ENCODE peak calls at places on chromosomes 12 and 14, in seven cellular contexts. L is sigmoid colon, Q is left ventricle myocardium inferior, C is right atrium auricular region, U is body of pancreas, X is DND-41, M is heart left ventricle. J is an unnamed sample.

GRCh38 chr12:106133136-106134087 is 5.3 kb downstream of the NUAK1 start:
- DNase-seq in L (no peak), Q (no peak), C (no peak), U (no peak), X (no peak), M (no peak), J (no peak)

GRCh38 chr12:130137141-130138018 is 24.9 kb upstream of the FZD10 start:
- DNase-seq in L (no peak), Q (no peak), C (no peak), U (no peak), X (no peak), M (no peak), J (no peak)

GRCh38 chr12:110280784-110281548 is at the start of gene ATP2A2:
- DNase-seq in L (peak), Q (peak), C (peak), U (peak), X (peak), M (peak), J (peak)

GRCh38 chr12:113899844-113900471 is 66.2 kb downstream of the RBM19 start:
- DNase-seq in L (no peak), Q (no peak), C (no peak), U (peak), X (no peak), M (no peak), J (no peak)

GRCh38 chr14:31208546-31209424 is 1.2 kb upstream of the HECTD1 start:
- DNase-seq in L (no peak), Q (no peak), C (no peak), U (no peak), X (no peak), M (no peak), J (no peak)

GRCh38 chr14:69316449-69317391 is 56.8 kb downstream of the GALNT16 start:
- DNase-seq in L (peak), Q (peak), C (peak), U (peak), X (no peak), M (peak), J (peak)

GRCh38 chr14:23183479-23183878 is at the start of gene SLC7A8:
- DNase-seq in L (peak), Q (peak), C (peak), U (peak), X (no peak), M (peak), J (no peak)

GRCh38 chr14:99853206-99853605 is 60.0 kb downstream of the EML1 start:
- DNase-seq in L (no peak), Q (peak), C (no peak), U (no peak), X (peak), M (no peak), J (no peak)

GRCh38 chr14:56422703-56423213 is 156.8 kb upstream of the TMEM260 start:
- DNase-seq in L (peak), Q (peak), C (no peak), U (peak), X (peak), M (peak), J (no peak)

GRCh38 chr12:75585309-75585708 is 73.9 kb upstream of the KRR1 start:
- DNase-seq in L (no peak), Q (no peak), C (no peak), U (no peak), X (no peak), M (no peak), J (no peak)

GRCh38 chr14:77924392-77924948 is 124.6 kb downstream of the ADCK1 start:
- DNase-seq in L (no peak), Q (no peak), C (no peak), U (no peak), X (no peak), M (no peak), J (no peak)

GRCh38 chr12:57628280-57629191 is 4.5 kb downstream of the B4GALNT1 start:
- DNase-seq in L (peak), Q (no peak), C (no peak), U (no peak), X (no peak), M (no peak), J (peak)

GRCh38 chr14:75361751-75362433 is 65.9 kb upstream of the JDP2 start:
- DNase-seq in L (no peak), Q (peak), C (no peak), U (no peak), X (no peak), M (no peak), J (peak)

GRCh38 chr14:73283592-73284379 is 46.5 kb downstream of the PAPLN start:
- DNase-seq in L (no peak), Q (no peak), C (no peak), U (no peak), X (no peak), M (no peak), J (no peak)

GRCh38 chr14:100376751-100377171 is 53.6 kb downstream of the SLC25A47 start:
- DNase-seq in L (no peak), Q (no peak), C (no peak), U (no peak), X (no peak), M (no peak), J (no peak)

GRCh38 chr14:23023500-23024152 is 11.1 kb downstream of the PSMB5 start:
- DNase-seq in L (no peak), Q (no peak), C (no peak), U (no peak), X (no peak), M (no peak), J (no peak)

GRCh38 chr12:14567311-14568195 is at the start of gene PLBD1:
- DNase-seq in L (peak), Q (peak), C (peak), U (peak), X (no peak), M (peak), J (peak)

GRCh38 chr12:72057330-72057911 is 118.8 kb downstream of the TPH2 start:
- DNase-seq in L (no peak), Q (no peak), C (no peak), U (no peak), X (no peak), M (no peak), J (no peak)

GRCh38 chr12:570949-571794 is 92.1 kb downstream of the NINJ2 start:
- DNase-seq in L (peak), Q (peak), C (peak), U (peak), X (no peak), M (peak), J (peak)

GRCh38 chr12:132620113-132620892 is 1.7 kb downstream of the P2RX2 start:
- DNase-seq in L (no peak), Q (no peak), C (no peak), U (no peak), X (no peak), M (no peak), J (no peak)

GRCh38 chr12:49365542-49365941 is 1.7 kb upstream of the SPATS2 start:
- DNase-seq in L (no peak), Q (no peak), C (no peak), U (no peak), X (no peak), M (no peak), J (no peak)

GRCh38 chr12:102513739-102514138 is 33.4 kb upstream of the IGF1 start:
- DNase-seq in L (no peak), Q (no peak), C (no peak), U (no peak), X (no peak), M (no peak), J (no peak)

GRCh38 chr14:96795443-96795842 is 1.7 kb upstream of the VRK1 start:
- DNase-seq in L (no peak), Q (no peak), C (no peak), U (no peak), X (no peak), M (no peak), J (no peak)

GRCh38 chr12:79012616-79013015 is 148.0 kb downstream of the SYT1 start:
- DNase-seq in L (no peak), Q (no peak), C (no peak), U (no peak), X (peak), M (no peak), J (no peak)

GRCh38 chr14:104387385-104388010 is 192.1 kb upstream of the C14orf180 start:
- DNase-seq in L (peak), Q (no peak), C (no peak), U (no peak), X (no peak), M (peak), J (peak)

GRCh38 chr12:22978962-22979361 is 354.0 kb downstream of the ETNK1 start:
- DNase-seq in L (no peak), Q (no peak), C (no peak), U (no peak), X (no peak), M (no peak), J (no peak)

GRCh38 chr12:82740-83139 is 16.2 kb downstream of the IQSEC3 start:
- DNase-seq in L (no peak), Q (no peak), C (no peak), U (no peak), X (no peak), M (no peak), J (no peak)

GRCh38 chr14:75476274-75476995 is 45.8 kb upstream of the BATF start:
- DNase-seq in L (peak), Q (no peak), C (no peak), U (no peak), X (no peak), M (no peak), J (no peak)

GRCh38 chr12:124463341-124463861 is 104.0 kb downstream of the NCOR2 start:
- DNase-seq in L (no peak), Q (no peak), C (no peak), U (peak), X (no peak), M (no peak), J (peak)

GRCh38 chr12:54429014-54429471 is 10.0 kb upstream of the ITGA5 start:
- DNase-seq in L (peak), Q (no peak), C (no peak), U (no peak), X (no peak), M (no peak), J (no peak)

GRCh38 chr12:34288963-34289345 is 266.7 kb downstream of the ALG10 start:
- DNase-seq in L (no peak), Q (no peak), C (no peak), U (no peak), X (no peak), M (no peak), J (no peak)

GRCh38 chr12:106249411-106250135 is 1.8 kb upstream of the CKAP4 start:
- DNase-seq in L (no peak), Q (no peak), C (no peak), U (no peak), X (no peak), M (no peak), J (no peak)

GRCh38 chr12:6829532-6830220 is 1.5 kb downstream of the P3H3 start:
- DNase-seq in L (no peak), Q (no peak), C (no peak), U (no peak), X (no peak), M (no peak), J (peak)

GRCh38 chr12:94250130-94250529 is 101.8 kb downstream of the PLXNC1 start:
- DNase-seq in L (no peak), Q (no peak), C (no peak), U (no peak), X (no peak), M (no peak), J (no peak)

GRCh38 chr12:92167075-92167474 is 21.4 kb upstream of the BTG1 start:
- DNase-seq in L (no peak), Q (no peak), C (no peak), U (no peak), X (no peak), M (no peak), J (no peak)

GRCh38 chr12:116882742-116883141 is 1.5 kb upstream of the HRK start:
- DNase-seq in L (no peak), Q (no peak), C (no peak), U (no peak), X (no peak), M (no peak), J (no peak)

GRCh38 chr14:58141893-58142292 is 10.1 kb downstream of the ARMH4 start:
- DNase-seq in L (no peak), Q (no peak), C (no peak), U (no peak), X (no peak), M (no peak), J (no peak)

GRCh38 chr12:79358716-79359341 is 331.9 kb downstream of the PAWR start:
- DNase-seq in L (no peak), Q (no peak), C (no peak), U (no peak), X (peak), M (no peak), J (no peak)

GRCh38 chr14:58639842-58640484 is 2.2 kb downstream of the DACT1 start:
- DNase-seq in L (no peak), Q (no peak), C (peak), U (peak), X (no peak), M (peak), J (no peak)

GRCh38 chr14:58239259-58240210 is 5.1 kb upstream of the PSMA3 start:
- DNase-seq in L (peak), Q (peak), C (peak), U (peak), X (peak), M (peak), J (peak)

DNA sequence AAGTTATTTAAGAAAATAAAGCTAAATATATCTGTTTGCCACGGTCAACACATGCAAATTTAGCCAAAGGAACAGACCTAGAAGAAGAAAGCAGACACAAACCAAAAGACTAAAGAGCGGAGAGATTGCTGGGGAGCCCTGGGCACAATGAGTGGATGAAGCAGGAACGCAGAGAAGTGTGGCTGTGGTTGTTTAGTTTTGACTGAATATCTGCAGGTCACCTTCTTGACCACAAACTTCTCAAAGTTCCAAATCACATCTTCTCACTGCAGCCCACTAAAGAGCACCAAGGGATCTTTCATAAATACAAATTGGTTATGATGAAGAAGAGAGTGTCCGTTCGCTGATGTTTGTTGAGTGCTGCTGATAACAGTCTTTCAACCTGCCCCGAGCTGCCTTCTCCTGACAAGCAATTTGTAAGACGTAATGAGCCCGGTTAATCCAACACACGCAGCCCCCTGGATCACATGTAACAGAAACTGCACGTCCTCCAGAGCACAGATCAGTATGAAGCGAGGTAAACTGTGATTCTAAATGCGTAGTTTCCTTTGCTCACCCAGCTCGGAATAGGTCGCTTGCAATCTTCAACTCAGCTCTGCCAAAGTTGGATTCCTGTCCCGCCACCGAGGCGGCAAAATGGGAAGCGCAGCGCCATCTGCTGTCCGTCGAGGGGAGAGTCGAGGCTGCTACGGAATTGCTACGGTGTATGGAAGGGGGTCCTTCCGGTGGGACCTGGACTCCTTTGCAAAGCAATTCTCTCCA is 120.8 kb downstream of the GXYLT1 start:
- DNase-seq in L (peak), Q (peak), C (peak), U (peak), X (peak), M (peak), J (peak)
- H3K4me3 ChIP-seq in L (peak), Q (peak), C (peak), U (no peak), X (no peak), M (peak), J (peak)

GRCh38 chr12:19596755-19597154 is 157.5 kb downstream of the AEBP2 start:
- DNase-seq in L (no peak), Q (no peak), C (no peak), U (no peak), X (no peak), M (no peak), J (no peak)
- H3K27ac ChIP-seq in L (peak), Q (peak), C (no peak), U (no peak), X (no peak), M (no peak), J (no peak)

DNA sequence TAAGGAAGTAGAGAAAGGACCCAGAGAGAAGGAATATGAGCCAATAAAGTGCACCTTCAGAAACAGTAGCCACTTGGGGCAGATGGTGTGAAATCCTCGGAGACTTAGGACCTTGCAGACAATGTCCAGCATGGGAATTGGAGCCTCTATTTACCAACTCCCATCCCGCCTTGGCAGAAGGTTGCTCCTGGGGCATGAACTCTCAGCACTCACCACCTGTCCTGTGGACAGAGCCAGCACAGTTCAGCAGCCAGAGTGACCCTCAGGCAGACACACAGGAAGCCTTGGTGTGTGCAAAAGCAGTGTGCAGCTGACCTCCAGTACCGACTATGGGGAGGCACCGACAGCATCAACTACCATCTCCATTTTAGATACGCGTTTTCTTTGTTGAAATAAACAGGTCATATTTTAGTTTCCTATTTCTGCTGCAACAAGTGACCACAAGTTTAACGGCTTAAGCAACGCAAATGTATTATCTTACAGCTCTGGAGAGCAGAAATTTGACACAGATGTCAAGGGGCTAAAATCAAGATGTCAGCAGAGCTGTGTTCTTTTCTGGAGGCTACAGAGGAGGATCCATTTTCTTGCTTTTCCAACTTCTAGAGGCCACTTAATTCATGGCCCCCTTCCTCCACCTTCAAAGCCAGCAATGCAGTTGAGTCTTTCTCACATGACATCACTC is 428.1 kb downstream of the MED13L start:
- DNase-seq in L (no peak), Q (no peak), C (no peak), U (no peak), X (no peak), M (no peak), J (no peak)
- TF ChIP-seq CTCF in L (no peak), Q (no peak), C (no peak), U (no peak), X (no peak), M (no peak), J (no peak)

GRCh38 chr12:100687686-100688085 is 106.9 kb upstream of the ANO4 start:
- DNase-seq in L (no peak), Q (no peak), C (no peak), U (no peak), X (no peak), M (no peak), J (no peak)

GRCh38 chr12:100692502-100692901 is 102.1 kb upstream of the ANO4 start:
- DNase-seq in L (no peak), Q (no peak), C (no peak), U (no peak), X (no peak), M (no peak), J (no peak)

DNA sequence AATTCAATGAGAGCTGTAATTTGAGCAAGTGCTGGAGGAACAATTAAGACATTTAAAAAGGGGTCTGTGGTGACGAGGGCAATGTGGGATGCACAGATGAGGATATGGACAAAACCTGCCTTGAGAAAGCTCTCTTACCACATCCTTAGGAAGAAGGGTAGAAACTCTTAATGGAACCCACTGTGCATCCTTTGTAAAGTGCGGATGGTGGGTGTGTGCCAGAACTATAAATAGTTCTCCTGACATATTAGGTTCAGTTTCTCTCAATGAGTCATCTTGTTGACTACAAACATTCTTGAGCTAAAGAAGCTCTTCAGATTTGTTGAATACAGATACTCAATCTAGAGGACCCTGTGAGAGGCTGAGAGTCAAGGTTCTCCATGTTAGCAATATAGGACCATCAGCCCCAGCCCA is 106.1 kb upstream of the ANO4 start:
- DNase-seq in L (no peak), Q (no peak), C (no peak), U (no peak), X (no peak), M (no peak), J (no peak)
- H3K4me3 ChIP-seq in L (no peak), Q (no peak), C (no peak), U (no peak), X (no peak), M (no peak), J (no peak)

GRCh38 chr14:102389261-102389660 is 26.5 kb downstream of the TECPR2 start:
- DNase-seq in L (no peak), Q (no peak), C (no peak), U (no peak), X (no peak), M (no peak), J (no peak)
- H3K27ac ChIP-seq in L (peak), Q (peak), C (no peak), U (no peak), X (no peak), M (no peak), J (no peak)

GRCh38 chr14:60648169-60648933 is 926 bp downstream of the SIX1 start:
- DNase-seq in L (no peak), Q (no peak), C (no peak), U (no peak), X (no peak), M (no peak), J (peak)
- TF ChIP-seq CTCF in L (no peak), Q (no peak), C (no peak), U (no peak), X (no peak), M (no peak), J (no peak)

DNA sequence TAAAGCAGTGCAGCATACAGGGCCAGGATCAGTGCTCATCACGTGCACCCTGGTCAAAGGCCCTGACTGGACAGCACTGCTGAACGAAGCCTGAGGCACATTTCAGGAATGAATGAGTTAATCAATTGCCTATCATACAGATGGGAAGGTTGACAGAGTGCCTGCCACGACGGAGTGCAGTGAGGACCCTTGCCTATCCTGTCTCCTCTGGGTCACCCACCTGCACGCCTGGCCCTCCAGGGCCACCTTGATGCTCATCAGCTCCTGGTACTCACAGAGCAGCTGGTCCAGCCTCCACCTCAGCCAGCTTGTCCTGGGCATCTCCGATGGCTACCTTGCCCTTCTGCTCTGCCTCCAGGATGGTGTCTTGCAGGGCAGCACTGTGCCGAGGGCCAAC is 11.7 kb upstream of the KRT73 start:
- DNase-seq in L (no peak), Q (no peak), C (peak), U (no peak), X (no peak), M (no peak), J (no peak)
- H3K4me3 ChIP-seq in L (no peak), Q (no peak), C (no peak), U (no peak), X (no peak), M (no peak), J (no peak)